ENCODE peak calls at places on chromosomes 2 and 18, in four cellular contexts. S is adrenal gland, U is esophagus muscularis mucosa, C is A549. G is an unnamed sample.

GRCh38 chr2:228957075-228957474 is 314.0 kb downstream of the PID1 start:
- DNase-seq in S (no peak), U (no peak), C (no peak), G (no peak)

GRCh38 chr2:8168876-8169275 is 513.0 kb upstream of the ID2 start:
- DNase-seq in S (no peak), U (no peak), C (no peak), G (no peak)

GRCh38 chr18:73908323-73908722 is 239.3 kb downstream of the FBXO15 start:
- DNase-seq in S (no peak), U (peak; percentile 5), C (peak; percentile 4), G (no peak)

GRCh38 chr2:33241072-33241471 is 235.4 kb upstream of the RASGRP3 start:
- DNase-seq in S (no peak), U (no peak), C (no peak), G (no peak)

GRCh38 chr2:237097326-237097910 is 11.7 kb downstream of the COPS8 start:
- DNase-seq in S (no peak), U (no peak), C (no peak), G (no peak)

GRCh38 chr2:224968051-224968450 is 74.2 kb downstream of the DOCK10 start:
- DNase-seq in S (no peak), U (no peak), C (no peak), G (no peak)

GRCh38 chr2:121506621-121507020 is 24.1 kb upstream of the RNU4ATAC start:
- DNase-seq in S (no peak), U (no peak), C (no peak), G (no peak)

GRCh38 chr18:8854962-8855361 is 149.6 kb downstream of the MTCL1 start:
- DNase-seq in S (no peak), U (no peak), C (no peak), G (no peak)

GRCh38 chr2:232351686-232352510 is 26.7 kb upstream of the ALPP start:
- DNase-seq in S (no peak), U (no peak), C (no peak), G (no peak)

GRCh38 chr2:24856791-24857211 is 63.2 kb downstream of the ADCY3 start:
- DNase-seq in S (no peak), U (no peak), C (no peak), G (no peak)

GRCh38 chr18:3383381-3383915 is 66.5 kb upstream of the TGIF1 start:
- DNase-seq in S (no peak), U (no peak), C (peak; percentile 80), G (no peak)

GRCh38 chr2:34025196-34025595 is 426.1 kb upstream of the FAM98A start:
- DNase-seq in S (no peak), U (no peak), C (no peak), G (no peak)

GRCh38 chr18:56986829-56987228 is 160.1 kb upstream of the BOD1L2 start:
- DNase-seq in S (no peak), U (no peak), C (peak; percentile 4), G (no peak)

GRCh38 chr18:48340502-48340901 is 68.7 kb downstream of the ZBTB7C start:
- DNase-seq in S (no peak), U (no peak), C (no peak), G (no peak)

GRCh38 chr18:41955688-41956087 is 654 bp downstream of the PIK3C3 start:
- DNase-seq in S (no peak), U (no peak), C (no peak), G (no peak)

GRCh38 chr2:95670167-95670566 is 78.4 kb downstream of the TRIM43 start:
- DNase-seq in S (peak; percentile 50), U (no peak), C (no peak), G (no peak)

GRCh38 chr18:39561136-39561535 is 1995.5 kb upstream of the CELF4 start:
- DNase-seq in S (no peak), U (no peak), C (no peak), G (no peak)

GRCh38 chr2:129763190-129763846 is 216.1 kb upstream of the RAB6C start:
- DNase-seq in S (no peak), U (peak; percentile 83), C (no peak), G (no peak)

GRCh38 chr2:103159018-103159417 is 397.2 kb downstream of the TMEM182 start:
- DNase-seq in S (no peak), U (peak; percentile 26), C (no peak), G (no peak)

GRCh38 chr2:1664698-1665097 is 79.6 kb downstream of the PXDN start:
- DNase-seq in S (no peak), U (no peak), C (no peak), G (no peak)

GRCh38 chr18:25176516-25177042 is 175.4 kb downstream of the ZNF521 start:
- DNase-seq in S (no peak), U (no peak), C (no peak), G (no peak)

GRCh38 chr18:49638209-49638785 is 76.4 kb downstream of the LIPG start:
- DNase-seq in S (no peak), U (no peak), C (no peak), G (peak; percentile 34)

GRCh38 chr2:100650151-100650550 is 87.4 kb downstream of the PDCL3 start:
- DNase-seq in S (no peak), U (no peak), C (no peak), G (no peak)

GRCh38 chr2:69311017-69311416 is 76.0 kb downstream of the GFPT1 start:
- DNase-seq in S (no peak), U (no peak), C (no peak), G (no peak)

GRCh38 chr18:42413870-42414269 is 458.8 kb downstream of the PIK3C3 start:
- DNase-seq in S (no peak), U (no peak), C (peak; percentile 0), G (no peak)

GRCh38 chr2:141021109-141021508 is 1109.7 kb downstream of the LRP1B start:
- DNase-seq in S (no peak), U (no peak), C (no peak), G (no peak)

GRCh38 chr18:22314406-22314805 is 103.3 kb downstream of the CTAGE1 start:
- DNase-seq in S (no peak), U (no peak), C (no peak), G (peak; percentile 34)

GRCh38 chr2:218260742-218261423 is at the start of gene GPBAR1:
- DNase-seq in S (no peak), U (no peak), C (no peak), G (peak; percentile 46)

GRCh38 chr2:218261424-218262273 is 834 bp downstream of the GPBAR1 start:
- DNase-seq in S (no peak), U (no peak), C (no peak), G (no peak)

GRCh38 chr2:218257390-218257981 is 3.3 kb upstream of the GPBAR1 start:
- DNase-seq in S (peak; percentile 57), U (no peak), C (peak; percentile 50), G (peak; percentile 64)

GRCh38 chr2:218260166-218260565 is 649 bp upstream of the GPBAR1 start:
- DNase-seq in S (no peak), U (no peak), C (no peak), G (no peak)

GRCh38 chr2:218259099-218259921 is 1.5 kb upstream of the GPBAR1 start:
- DNase-seq in S (no peak), U (peak; percentile 93), C (no peak), G (peak; percentile 70)
- TF ChIP-seq POLR2A in S (no peak), U (no peak), C (no peak), G (no peak)

GRCh38 chr2:218894168-218895157 is 13.8 kb downstream of the WNT10A start:
- DNase-seq in S (no peak), U (no peak), C (no peak), G (no peak)

GRCh38 chr2:218893349-218894167 is 12.9 kb downstream of the WNT10A start:
- DNase-seq in S (no peak), U (no peak), C (no peak), G (no peak)

GRCh38 chr2:218890369-218890768 is 9.7 kb downstream of the WNT10A start:
- DNase-seq in S (no peak), U (no peak), C (no peak), G (no peak)

GRCh38 chr2:218891275-218892135 is 10.9 kb downstream of the WNT10A start:
- DNase-seq in S (no peak), U (no peak), C (no peak), G (no peak)

GRCh38 chr2:218892693-218893348 is 12.2 kb downstream of the WNT10A start:
- DNase-seq in S (peak; percentile 59), U (no peak), C (peak; percentile 64), G (peak; percentile 69)
- TF ChIP-seq POLR2A in S (no peak), U (no peak), C (no peak), G (no peak)

GRCh38 chr2:10122500-10123280 is at the start of gene RRM2:
- DNase-seq in S (peak; percentile 94), U (peak; percentile 97), C (peak; percentile 97), G (peak; percentile 89)
- TF ChIP-seq POLR2A in S (no peak), U (no peak), C (peak; percentile 91), G (no peak)

GRCh38 chr2:105329561-105330495 is at the start of gene TGFBRAP1:
- DNase-seq in S (peak; percentile 47), U (no peak), C (peak; percentile 60), G (peak; percentile 54)
- TF ChIP-seq POLR2A in S (peak; percentile 62), U (no peak), C (peak; percentile 73), G (peak; percentile 35)

DNA sequence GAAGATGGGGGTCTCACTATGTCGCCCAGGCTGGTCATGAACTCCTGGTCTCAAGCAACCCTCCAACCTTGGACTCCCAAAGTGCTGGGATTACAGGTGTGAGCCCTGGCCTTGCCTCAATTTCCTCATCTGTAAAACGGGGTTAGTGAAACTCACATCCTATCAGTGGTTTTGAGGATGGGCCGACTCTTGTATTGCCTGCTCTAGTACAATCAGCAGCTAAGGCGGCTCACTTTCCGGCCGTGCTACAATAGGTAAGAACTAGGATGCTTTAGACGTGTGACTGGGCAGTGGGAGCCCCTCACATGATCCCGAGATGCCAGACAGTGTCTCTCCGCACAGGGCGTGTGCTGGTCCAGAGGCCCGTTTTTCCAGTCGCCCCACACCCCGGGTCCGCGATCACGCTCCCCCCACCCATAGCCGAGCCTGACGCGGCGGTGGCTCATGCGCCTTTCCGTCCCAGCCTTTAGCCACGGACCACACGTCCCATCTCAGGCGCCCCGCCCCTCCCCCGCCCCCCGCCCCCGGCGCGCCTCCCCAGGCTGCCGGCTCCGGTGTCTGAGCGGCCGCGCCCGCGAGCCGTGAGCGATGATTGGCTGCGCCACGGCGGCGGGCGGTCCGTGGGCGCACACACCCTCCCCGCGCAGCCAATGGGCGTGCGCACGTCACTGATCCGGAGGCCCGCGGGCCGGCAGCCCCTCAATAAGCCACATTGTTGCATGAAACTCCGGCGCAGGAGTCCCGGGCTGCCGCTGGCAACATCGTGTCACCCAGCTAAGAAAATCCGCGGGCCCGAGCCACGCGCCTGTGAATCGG is at the start of gene HK2:
- DNase-seq in S (peak; percentile 55), U (peak; percentile 94), C (peak; percentile 62), G (peak; percentile 76)
- TF ChIP-seq POLR2A in S (peak; percentile 43), U (peak; percentile 20), C (no peak), G (no peak)

DNA sequence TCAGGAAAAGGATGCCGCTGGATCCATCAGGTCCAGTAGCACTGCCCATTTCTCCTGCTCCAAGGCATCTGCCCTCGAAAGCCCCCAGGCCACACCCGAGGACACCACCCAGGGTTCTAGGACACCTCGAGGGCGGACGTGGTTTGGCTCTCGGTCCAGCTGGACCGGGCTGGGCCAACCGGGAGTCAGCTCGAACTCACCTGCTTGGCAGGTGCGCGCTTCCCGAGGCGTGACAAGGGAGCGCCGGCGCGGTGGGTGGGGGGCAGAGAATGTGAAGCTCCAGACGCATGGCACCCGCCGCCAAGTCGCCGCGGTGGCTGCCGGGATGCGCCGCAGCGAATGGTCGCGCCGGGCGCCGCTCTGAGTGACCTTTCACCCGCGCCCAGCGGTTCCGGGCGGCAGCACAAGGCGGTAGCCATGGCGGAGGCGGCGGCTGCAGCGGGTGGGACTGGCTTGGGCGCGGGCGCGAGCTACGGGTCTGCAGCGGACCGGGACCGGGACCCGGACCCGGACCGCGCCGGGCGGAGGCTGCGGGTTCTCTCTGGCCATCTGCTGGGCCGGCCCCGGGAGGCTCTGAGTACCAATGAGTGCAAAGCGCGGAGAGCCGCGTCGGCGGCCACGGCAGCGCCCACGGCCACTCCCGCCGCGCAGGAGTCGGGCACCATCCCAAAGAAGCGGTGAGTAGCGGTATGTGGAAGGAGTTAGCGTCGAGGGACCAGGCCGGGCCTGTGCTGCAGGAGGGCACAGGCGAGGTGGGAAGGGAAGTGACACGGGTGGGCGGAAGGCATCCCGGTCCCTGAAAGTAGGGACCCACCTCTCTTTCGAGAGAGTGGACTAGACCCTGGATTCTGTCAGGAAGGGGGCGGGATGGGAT is at the start of gene AGPS:
- DNase-seq in S (peak; percentile 74), U (peak; percentile 93), C (peak; percentile 80), G (peak; percentile 84)
- TF ChIP-seq POLR2A in S (peak; percentile 67), U (no peak), C (peak; percentile 70), G (peak; percentile 70)

G was measured in body of pancreas.